ENCODE peak calls at places on chromosome 11, in seven cellular contexts. K, H, P, C, B, T and O are unnamed samples.
A peak's percentile ranks its signal among the peaks of the same experiment; 100 is the strongest.

GRCh38 chr11:113550179-113550578 is 75.0 kb upstream of the DRD2 start:
- DNase-seq in K (no peak), H (no peak), P (no peak), C (no peak), B (no peak), T (no peak), O (no peak)

GRCh38 chr11:120065876-120066275 is 72.0 kb downstream of the TRIM29 start:
- DNase-seq in K (no peak), H (no peak), P (no peak), C (no peak), B (no peak), T (no peak), O (no peak)

GRCh38 chr11:122354029-122354697 is 238.1 kb upstream of the BLID start:
- DNase-seq in K (peak; percentile 43), H (no peak), P (no peak), C (no peak), B (no peak), T (no peak), O (no peak)

GRCh38 chr11:95655544-95655943 is 134.0 kb downstream of the FAM76B start:
- DNase-seq in K (no peak), H (no peak), P (no peak), C (no peak), B (no peak), T (no peak), O (no peak)

GRCh38 chr11:61170566-61170965 is 9.3 kb upstream of the VPS37C start:
- DNase-seq in K (no peak), H (no peak), P (no peak), C (no peak), B (no peak), T (no peak), O (no peak)

GRCh38 chr11:19770277-19770676 is 57.6 kb downstream of the NAV2 start:
- DNase-seq in K (no peak), H (no peak), P (no peak), C (no peak), B (no peak), T (no peak), O (no peak)

GRCh38 chr11:44978961-44979331 is 28.3 kb upstream of the TP53I11 start:
- DNase-seq in K (no peak), H (peak; percentile 61), P (no peak), C (no peak), B (no peak), T (no peak), O (no peak)

GRCh38 chr11:47912843-47913437 is 64.8 kb upstream of the NUP160 start:
- DNase-seq in K (no peak), H (no peak), P (no peak), C (no peak), B (no peak), T (no peak), O (no peak)

GRCh38 chr11:113477321-113477720 is 2.1 kb upstream of the DRD2 start:
- DNase-seq in K (no peak), H (no peak), P (no peak), C (no peak), B (no peak), T (no peak), O (no peak)

GRCh38 chr11:78037056-78037455 is 14.0 kb upstream of the KCTD14 start:
- DNase-seq in K (peak; percentile 24), H (no peak), P (no peak), C (no peak), B (no peak), T (no peak), O (no peak)

GRCh38 chr11:126216526-126217305 is 5.1 kb downstream of the FAM118B start:
- DNase-seq in K (no peak), H (no peak), P (no peak), C (no peak), B (no peak), T (no peak), O (no peak)

GRCh38 chr11:10349806-10350205 is 44.9 kb downstream of the ADM start:
- DNase-seq in K (no peak), H (no peak), P (no peak), C (no peak), B (no peak), T (no peak), O (no peak)

GRCh38 chr11:9575531-9576240 is 2.2 kb downstream of the WEE1 start:
- DNase-seq in K (no peak), H (no peak), P (no peak), C (no peak), B (no peak), T (no peak), O (no peak)

GRCh38 chr11:95704865-95705264 is 84.7 kb downstream of the FAM76B start:
- DNase-seq in K (no peak), H (no peak), P (no peak), C (no peak), B (no peak), T (no peak), O (no peak)

GRCh38 chr11:12497431-12497830 is 120.1 kb downstream of the PARVA start:
- DNase-seq in K (no peak), H (no peak), P (no peak), C (no peak), B (no peak), T (no peak), O (no peak)